ENCODE peak calls at places on chromosome 16, in nine cellular contexts. N, Q, V, X, K, L, R, O and E are unnamed samples.

GRCh38 chr16:83903739-83904138 is 4.8 kb downstream of the MLYCD start:
- DNase-seq in N (no peak), Q (no peak), V (peak; percentile 11), X (no peak), K (peak; percentile 80), L (no peak), R (no peak), O (no peak), E (peak; percentile 33)

GRCh38 chr16:27483624-27484023 is 66.1 kb downstream of the GTF3C1 start:
- DNase-seq in N (no peak), Q (no peak), V (no peak), X (no peak), K (no peak), L (no peak), R (no peak), O (no peak), E (no peak)

GRCh38 chr16:81539009-81539820 is 94.6 kb downstream of the CMIP start:
- DNase-seq in N (no peak), Q (no peak), V (no peak), X (no peak), K (no peak), L (no peak), R (no peak), O (no peak), E (no peak)

GRCh38 chr16:2953706-2954105 is 10.4 kb upstream of the KREMEN2 start:
- DNase-seq in N (no peak), Q (no peak), V (no peak), X (no peak), K (no peak), L (no peak), R (no peak), O (no peak), E (no peak)

GRCh38 chr16:17070882-17071592 is 399.7 kb downstream of the XYLT1 start:
- DNase-seq in N (peak; percentile 86), Q (no peak), V (peak; percentile 42), X (peak; percentile 6), K (no peak), L (peak; percentile 84), R (peak; percentile 48), O (peak; percentile 57), E (peak; percentile 73)

GRCh38 chr16:27976990-27977389 is 86.5 kb downstream of the GSG1L start:
- DNase-seq in N (no peak), Q (no peak), V (no peak), X (no peak), K (no peak), L (no peak), R (no peak), O (no peak), E (no peak)

GRCh38 chr16:25260416-25260815 is 2.8 kb upstream of the ZKSCAN2 start:
- DNase-seq in N (no peak), Q (no peak), V (no peak), X (no peak), K (no peak), L (no peak), R (no peak), O (no peak), E (no peak)

GRCh38 chr16:85441189-85441889 is 171.8 kb upstream of the GSE1 start:
- DNase-seq in N (no peak), Q (no peak), V (no peak), X (no peak), K (no peak), L (no peak), R (peak; percentile 51), O (peak; percentile 41), E (no peak)

GRCh38 chr16:52408197-52408845 is 138.6 kb downstream of the TOX3 start:
- DNase-seq in N (no peak), Q (no peak), V (no peak), X (no peak), K (no peak), L (no peak), R (no peak), O (no peak), E (no peak)

GRCh38 chr16:66713076-66713475 is 16.5 kb upstream of the CMTM4 start:
- DNase-seq in N (no peak), Q (no peak), V (no peak), X (no peak), K (peak; percentile 22), L (no peak), R (no peak), O (no peak), E (peak; percentile 18)

GRCh38 chr16:78984324-78984723 is 616.2 kb downstream of the MAF start:
- DNase-seq in N (no peak), Q (no peak), V (no peak), X (no peak), K (no peak), L (no peak), R (no peak), O (no peak), E (no peak)

GRCh38 chr16:14187517-14188338 is 116.6 kb downstream of the MRTFB start:
- DNase-seq in N (no peak), Q (no peak), V (no peak), X (peak; percentile 33), K (no peak), L (no peak), R (no peak), O (no peak), E (no peak)

GRCh38 chr16:85372627-85373372 is 240.3 kb upstream of the GSE1 start:
- DNase-seq in N (no peak), Q (peak; percentile 81), V (no peak), X (no peak), K (peak; percentile 70), L (peak; percentile 51), R (peak; percentile 49), O (no peak), E (no peak)

GRCh38 chr16:29316673-29317237 is 89.8 kb downstream of the NPIPB11 start:
- DNase-seq in N (no peak), Q (no peak), V (no peak), X (peak; percentile 0), K (no peak), L (no peak), R (no peak), O (no peak), E (no peak)

GRCh38 chr16:64754279-64754678 is 367.6 kb downstream of the CDH11 start:
- DNase-seq in N (no peak), Q (no peak), V (no peak), X (no peak), K (no peak), L (no peak), R (peak; percentile 23), O (no peak), E (no peak)

GRCh38 chr16:64589836-64590235 is 532.0 kb downstream of the CDH11 start:
- DNase-seq in N (no peak), Q (no peak), V (no peak), X (no peak), K (no peak), L (no peak), R (no peak), O (no peak), E (no peak)

GRCh38 chr16:25633549-25633948 is 58.2 kb upstream of the HS3ST4 start:
- DNase-seq in N (no peak), Q (peak; percentile 20), V (no peak), X (no peak), K (no peak), L (no peak), R (peak; percentile 68), O (no peak), E (no peak)

GRCh38 chr16:53695070-53695469 is 8.6 kb downstream of the RPGRIP1L start:
- DNase-seq in N (no peak), Q (no peak), V (no peak), X (no peak), K (no peak), L (no peak), R (no peak), O (no peak), E (no peak)

GRCh38 chr16:19706846-19707245 is 11.2 kb downstream of the KNOP1 start:
- DNase-seq in N (no peak), Q (no peak), V (no peak), X (no peak), K (no peak), L (no peak), R (no peak), O (no peak), E (no peak)

GRCh38 chr16:46947900-46948547 is 25.4 kb downstream of the DNAJA2 start:
- DNase-seq in N (peak; percentile 25), Q (no peak), V (no peak), X (no peak), K (no peak), L (peak; percentile 32), R (peak; percentile 30), O (peak; percentile 56), E (no peak)

GRCh38 chr16:72501739-72502653 is 330.0 kb upstream of the PMFBP1 start:
- DNase-seq in N (peak; percentile 28), Q (peak; percentile 15), V (peak; percentile 0), X (peak; percentile 36), K (peak; percentile 42), L (peak; percentile 50), R (peak; percentile 80), O (peak; percentile 75), E (no peak)

GRCh38 chr16:24729967-24730815 is 740 bp downstream of the TNRC6A start:
- DNase-seq in N (peak; percentile 39), Q (no peak), V (no peak), X (peak; percentile 9), K (peak; percentile 38), L (peak; percentile 48), R (peak; percentile 38), O (peak; percentile 31), E (peak; percentile 19)